ENCODE peak calls at places on chromosomes 6 and 20, in five cellular contexts. C is lung, T is AG04449, W is esophagus squamous epithelium, G is ovary. N is an unnamed sample.

GRCh38 chr6:127019828-127020227 is 98.6 kb upstream of the RSPO3 start:
- DNase-seq in C (no peak), T (no peak), W (no peak), G (no peak), N (no peak)

GRCh38 chr20:23857954-23858565 is 21.5 kb downstream of the CST5 start:
- DNase-seq in C (no peak), T (no peak), W (no peak), G (no peak), N (no peak)

GRCh38 chr20:41245086-41245707 is 72.3 kb downstream of the ZHX3 start:
- DNase-seq in C (no peak), T (no peak), W (no peak), G (peak), N (no peak)

GRCh38 chr20:1686151-1686748 is 28.7 kb upstream of the SIRPG start:
- DNase-seq in C (no peak), T (no peak), W (no peak), G (no peak), N (no peak)

GRCh38 chr20:4916991-4917881 is 84.1 kb downstream of the SLC23A2 start:
- DNase-seq in C (no peak), T (peak), W (no peak), G (no peak), N (peak)

GRCh38 chr6:149046822-149047246 is 270.7 kb upstream of the TAB2 start:
- DNase-seq in C (no peak), T (no peak), W (no peak), G (no peak), N (peak)

GRCh38 chr6:93624408-93624807 is 205.0 kb upstream of the EPHA7 start:
- DNase-seq in C (no peak), T (no peak), W (no peak), G (no peak), N (no peak)

GRCh38 chr20:4898282-4898681 is 103.0 kb downstream of the SLC23A2 start:
- DNase-seq in C (peak), T (no peak), W (no peak), G (peak), N (peak)

GRCh38 chr20:32585011-32585518 is at the start of gene NOL4L:
- DNase-seq in C (no peak), T (no peak), W (no peak), G (no peak), N (no peak)

GRCh38 chr6:33744895-33745546 is 1.7 kb downstream of the IP6K3 start:
- DNase-seq in C (no peak), T (no peak), W (no peak), G (no peak), N (no peak)

GRCh38 chr6:36598739-36599318 is 4.7 kb downstream of the SRSF3 start:
- DNase-seq in C (no peak), T (no peak), W (no peak), G (no peak), N (no peak)

GRCh38 chr6:77457720-77458349 is 5.5 kb downstream of the HTR1B start:
- DNase-seq in C (peak), T (peak), W (no peak), G (peak), N (peak)

GRCh38 chr6:28478518-28478917 is 35.2 kb upstream of the ZSCAN23 start:
- DNase-seq in C (no peak), T (no peak), W (no peak), G (no peak), N (no peak)
- H3K4me3 ChIP-seq in C (no peak), T (no peak), W (no peak), G (no peak), N (no peak)

GRCh38 chr6:113632220-113632864 is 224.8 kb upstream of the MARCKS start:
- DNase-seq in C (peak), T (peak), W (no peak), G (no peak), N (peak)

GRCh38 chr6:113631616-113632015 is 225.5 kb upstream of the MARCKS start:
- DNase-seq in C (no peak), T (no peak), W (no peak), G (no peak), N (no peak)

GRCh38 chr6:113629940-113630339 is 227.2 kb upstream of the MARCKS start:
- DNase-seq in C (no peak), T (no peak), W (no peak), G (no peak), N (no peak)

GRCh38 chr6:113630738-113631535 is 226.2 kb upstream of the MARCKS start:
- DNase-seq in C (no peak), T (peak), W (no peak), G (no peak), N (peak)

GRCh38 chr6:113630365-113630737 is 226.8 kb upstream of the MARCKS start:
- DNase-seq in C (no peak), T (peak), W (no peak), G (no peak), N (no peak)
- H3K4me3 ChIP-seq in C (no peak), T (no peak), W (no peak), G (no peak), N (no peak)

GRCh38 chr6:74269601-74269860 is 573.5 kb downstream of the CD109 start:
- DNase-seq in C (no peak), T (no peak), W (no peak), G (no peak), N (no peak)
- H3K4me3 ChIP-seq in C (no peak), T (no peak), W (no peak), G (no peak), N (no peak)

GRCh38 chr6:71408966-71409723 is 120.5 kb downstream of the OGFRL1 start:
- DNase-seq in C (no peak), T (no peak), W (no peak), G (no peak), N (no peak)

GRCh38 chr6:71412559-71412958 is 123.9 kb downstream of the OGFRL1 start:
- DNase-seq in C (no peak), T (no peak), W (no peak), G (no peak), N (peak)

GRCh38 chr6:71411882-71412281 is 123.3 kb downstream of the OGFRL1 start:
- DNase-seq in C (no peak), T (no peak), W (no peak), G (no peak), N (no peak)

GRCh38 chr6:71410681-71411080 is 122.1 kb downstream of the OGFRL1 start:
- DNase-seq in C (no peak), T (no peak), W (no peak), G (no peak), N (peak)

DNA sequence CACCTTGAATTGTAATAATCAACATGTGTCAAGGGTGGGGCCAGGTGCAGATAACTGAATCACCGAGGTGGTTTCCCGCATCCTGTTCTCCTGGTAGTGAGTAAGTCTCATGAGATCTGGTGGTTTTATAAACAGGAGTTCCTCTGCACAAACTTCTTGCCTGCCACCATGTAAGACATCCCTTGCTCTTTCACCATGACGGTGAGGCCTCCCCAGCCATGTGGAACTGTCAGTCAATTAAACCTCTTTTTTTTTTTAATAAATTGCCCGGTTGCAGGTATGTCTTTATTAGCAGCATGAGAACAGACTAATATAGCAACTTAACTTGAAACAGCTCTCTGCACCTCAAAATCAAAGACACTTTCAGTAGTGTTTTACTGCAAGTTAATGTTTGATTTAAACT is 121.6 kb downstream of the OGFRL1 start:
- DNase-seq in C (no peak), T (no peak), W (no peak), G (no peak), N (no peak)
- H3K4me3 ChIP-seq in C (no peak), T (no peak), W (no peak), G (no peak), N (no peak)

DNA sequence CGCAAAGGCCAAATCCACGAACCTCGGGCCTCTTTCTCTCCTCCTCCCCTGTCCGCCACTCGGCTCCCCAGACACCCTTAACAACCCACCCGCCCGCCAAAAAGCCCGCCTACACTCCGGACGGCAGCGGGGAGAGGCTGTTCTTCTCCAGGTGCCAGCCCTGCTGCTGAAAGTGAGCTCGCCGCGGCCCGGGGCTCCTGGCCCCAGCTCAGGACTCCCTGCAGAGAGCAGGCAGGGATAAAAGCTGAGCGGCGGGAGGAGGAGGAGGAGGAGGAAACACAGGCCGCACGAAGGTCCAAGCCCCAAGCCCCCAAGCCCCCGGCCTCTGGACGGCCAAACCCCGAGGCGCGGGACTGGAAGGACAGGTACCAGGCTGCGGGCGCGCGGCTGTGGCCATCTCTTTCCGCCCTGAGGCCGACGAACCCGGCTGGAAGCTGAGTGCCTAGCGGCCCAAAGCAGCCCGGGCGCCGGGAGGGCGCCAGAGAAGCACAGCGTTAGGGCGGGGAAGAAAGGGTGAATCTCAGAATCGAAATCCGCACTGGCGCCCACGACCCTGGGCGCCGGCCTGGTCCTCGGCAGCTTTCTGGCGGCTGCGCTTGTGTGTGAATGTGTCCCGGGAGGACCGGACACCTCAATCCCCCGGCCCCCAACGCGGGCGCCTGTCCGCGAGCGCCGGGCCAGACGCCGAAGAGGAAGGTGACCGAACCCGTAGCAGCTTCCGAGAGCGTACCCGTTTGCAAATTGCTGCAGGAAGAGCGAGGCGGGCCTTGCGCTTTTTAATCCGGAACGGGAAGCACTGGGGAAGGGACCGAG is 3.2 kb downstream of the NRN1 start:
- DNase-seq in C (no peak), T (no peak), W (no peak), G (no peak), N (peak)
- H3K4me3 ChIP-seq in C (peak), T (peak), W (peak), G (peak), N (peak)

GRCh38 chr6:21104288-21104687 is 489.3 kb upstream of the SOX4 start:
- DNase-seq in C (no peak), T (no peak), W (no peak), G (no peak), N (no peak)

GRCh38 chr6:21107796-21108195 is 485.8 kb upstream of the SOX4 start:
- DNase-seq in C (no peak), T (no peak), W (no peak), G (no peak), N (no peak)

GRCh38 chr6:21111399-21111725 is 482.2 kb upstream of the SOX4 start:
- DNase-seq in C (no peak), T (no peak), W (no peak), G (no peak), N (no peak)

GRCh38 chr6:21110684-21111398 is 482.7 kb upstream of the SOX4 start:
- DNase-seq in C (no peak), T (no peak), W (no peak), G (no peak), N (peak)

DNA sequence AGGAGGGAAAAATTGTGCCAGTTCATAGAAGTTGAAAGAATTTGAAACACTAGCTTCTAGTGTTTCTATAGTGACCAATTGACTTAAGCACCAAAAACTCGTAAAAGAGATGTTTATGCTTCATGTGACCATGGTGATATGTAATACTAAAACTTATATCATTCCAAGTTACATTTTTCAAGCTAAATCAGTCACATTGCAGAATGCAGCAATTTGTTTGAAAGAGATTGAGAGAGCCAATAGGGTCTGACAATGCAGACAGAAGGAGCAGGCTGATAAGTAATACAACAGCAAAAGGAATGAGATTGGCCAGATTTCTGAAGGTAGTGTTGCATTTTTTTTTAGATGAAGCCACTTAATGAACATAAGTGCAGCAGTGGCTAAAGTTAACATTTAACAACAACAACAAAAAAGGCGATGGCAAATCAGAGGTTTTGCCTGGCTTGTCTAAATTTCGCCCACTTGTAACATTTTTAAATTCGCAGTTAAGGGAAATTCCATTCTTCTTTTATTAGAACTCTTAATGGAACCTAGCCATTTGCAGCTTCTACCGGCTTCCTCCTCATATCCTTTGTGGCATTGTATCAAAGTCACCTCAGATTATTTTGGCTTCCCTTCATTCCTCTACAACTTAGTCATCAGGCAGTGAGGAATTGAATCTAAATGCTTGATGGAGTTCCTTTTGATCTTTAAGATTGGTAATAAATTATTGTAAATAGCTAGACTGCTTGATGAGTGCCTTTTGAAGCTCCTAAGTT is 484.0 kb upstream of the SOX4 start:
- DNase-seq in C (no peak), T (peak), W (no peak), G (no peak), N (peak)
- H3K4me3 ChIP-seq in C (no peak), T (no peak), W (no peak), G (no peak), N (no peak)

DNA sequence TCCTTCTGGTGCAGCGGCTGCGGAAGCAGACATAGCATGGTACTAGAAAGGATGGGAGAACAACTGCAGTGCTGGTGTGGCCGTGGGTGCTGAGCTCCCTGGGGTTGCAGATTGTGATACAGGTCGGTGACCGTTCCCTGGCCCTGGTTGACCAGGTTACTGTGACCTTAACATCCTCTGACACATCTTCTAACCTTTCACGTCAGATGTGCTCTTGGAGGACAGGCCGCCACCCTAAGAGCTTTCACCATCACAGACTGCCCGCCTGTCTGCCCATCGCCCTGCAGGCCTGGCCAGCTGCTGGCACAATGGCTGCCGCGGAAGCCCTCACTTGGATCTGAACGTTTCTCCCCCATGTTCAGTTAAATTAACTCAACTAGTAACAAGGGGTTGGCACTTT is 444.1 kb upstream of the CDH4 start:
- DNase-seq in C (no peak), T (no peak), W (no peak), G (no peak), N (no peak)
- H3K4me3 ChIP-seq in C (no peak), T (no peak), W (no peak), G (no peak), N (no peak)

DNA sequence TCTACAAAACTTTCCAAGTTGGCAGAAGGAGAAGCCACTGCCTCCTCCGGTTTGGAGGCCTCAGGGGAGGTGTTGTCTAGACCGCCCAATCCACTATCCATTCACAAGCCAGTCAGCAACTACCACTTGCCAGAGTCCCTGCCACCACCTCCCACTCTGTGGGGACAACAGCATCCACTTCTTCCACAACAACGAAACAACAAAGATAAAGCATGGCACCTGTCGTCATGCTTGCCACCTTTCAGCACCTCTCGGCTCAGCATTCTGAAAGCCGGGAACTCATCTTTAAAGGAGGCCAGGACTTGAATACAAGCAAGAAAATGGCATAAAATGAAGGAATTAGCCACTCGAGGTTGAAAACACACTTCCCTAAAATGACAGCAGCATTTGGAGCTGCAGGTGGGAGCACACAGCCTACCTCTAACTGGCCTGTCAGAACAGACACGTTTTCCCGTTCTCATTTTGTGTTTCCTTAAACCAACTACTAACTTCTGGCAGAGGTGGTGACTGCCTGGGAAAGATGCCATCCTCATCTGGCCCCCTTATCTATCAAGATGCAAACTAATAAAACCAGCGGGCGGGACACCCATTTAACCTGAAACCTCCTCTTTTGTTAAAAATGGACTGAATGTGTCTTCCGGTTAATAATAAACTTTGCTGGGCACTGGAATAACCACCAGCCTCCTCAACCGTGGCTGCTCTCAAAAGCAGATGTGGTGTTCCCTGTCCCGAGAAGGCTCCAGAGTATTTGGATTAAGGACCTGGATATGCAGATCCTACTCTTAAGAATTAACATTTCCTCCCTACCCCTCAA is 21.7 kb downstream of the YTHDF1 start:
- DNase-seq in C (no peak), T (no peak), W (no peak), G (no peak), N (no peak)
- H3K4me3 ChIP-seq in C (no peak), T (no peak), W (no peak), G (no peak), N (no peak)

GRCh38 chr6:163837681-163838431 is 423.3 kb downstream of the QKI start:
- DNase-seq in C (no peak), T (no peak), W (no peak), G (peak), N (no peak)
- H3K4me3 ChIP-seq in C (no peak), T (peak), W (no peak), G (no peak), N (no peak)